ENCODE peak calls at places on chromosomes 6 and 20, in ten cellular contexts. J is transverse colon; Q is MM.1S; A is amniotic epithelial cell; L is COR-L47; H is activated CD8-positive, alpha-beta memory T cell treated with anti-CD3 and anti-CD28 coated beads for 48 hours; N is Caki2; O is left kidney; K is left ventricle myocardium inferior; G is ACHN. P is an unnamed sample.

GRCh38 chr20:25273541-25274358 is 25.9 kb downstream of the PYGB start:
- DNase-seq in Q (no peak), A (no peak), O (no peak), H (no peak), K (peak), L (no peak), J (peak), N (no peak), G (no peak), P (no peak)

GRCh38 chr6:147127587-147127986 is 76.6 kb upstream of the STXBP5 start:
- DNase-seq in H (no peak), O (no peak), J (no peak), A (peak), Q (no peak), G (no peak), K (no peak), N (no peak), L (no peak), P (no peak)

GRCh38 chr6:96939019-96939805 is 14.7 kb downstream of the KLHL32 start:
- DNase-seq in G (peak), K (no peak), Q (no peak), N (peak), L (peak), H (no peak), J (no peak), O (no peak), A (peak), P (no peak)

GRCh38 chr20:49526568-49526967 is 41.4 kb downstream of the PTGIS start:
- DNase-seq in J (no peak), O (no peak), H (no peak), K (no peak), N (no peak), A (no peak), G (no peak), Q (no peak), L (no peak), P (no peak)

GRCh38 chr20:57025666-57026065 is 240.8 kb downstream of the BMP7 start:
- DNase-seq in H (no peak), K (no peak), J (no peak), G (no peak), A (no peak), L (no peak), Q (no peak), N (no peak), O (peak), P (no peak)

GRCh38 chr6:39558079-39558478 is 167.1 kb downstream of the KIF6 start:
- DNase-seq in A (no peak), Q (no peak), O (peak), G (no peak), N (no peak), J (no peak), L (no peak), K (no peak), H (no peak), P (no peak)

GRCh38 chr6:52361945-52362442 is at the start of gene PAQR8:
- DNase-seq in K (peak), J (peak), G (peak), H (peak), Q (peak), N (peak), A (peak), L (peak), O (peak), P (peak)

GRCh38 chr20:40771308-40771610 is 82.2 kb upstream of the MAFB start:
- DNase-seq in K (no peak), Q (no peak), H (no peak), N (no peak), A (no peak), G (no peak), O (no peak), J (no peak), L (no peak), P (no peak)

GRCh38 chr6:39696986-39697788 is 28.0 kb downstream of the KIF6 start:
- DNase-seq in G (no peak), O (no peak), L (no peak), K (no peak), H (no peak), N (no peak), J (no peak), A (no peak), Q (no peak), P (no peak)

GRCh38 chr20:53656653-53657288 is 63.1 kb upstream of the ZNF217 start:
- DNase-seq in L (no peak), Q (no peak), A (peak), G (no peak), J (no peak), K (no peak), N (no peak), H (no peak), O (no peak), P (no peak)

GRCh38 chr20:41462372-41463161 is 95.9 kb upstream of the EMILIN3 start:
- DNase-seq in N (no peak), Q (peak), K (no peak), J (no peak), H (no peak), A (no peak), G (no peak), L (no peak), O (no peak), P (no peak)

GRCh38 chr20:25539742-25540201 is 45.6 kb downstream of the NINL start:
- DNase-seq in K (no peak), A (no peak), L (no peak), N (no peak), G (no peak), Q (no peak), H (no peak), O (no peak), J (no peak), P (peak)

GRCh38 chr20:9344080-9344920 is 170.1 kb upstream of the LAMP5 start:
- DNase-seq in K (no peak), L (no peak), N (no peak), G (no peak), H (no peak), J (no peak), O (peak), A (peak), Q (peak), P (no peak)

GRCh38 chr20:38324159-38324558 is 20.2 kb downstream of the BPI start:
- DNase-seq in G (no peak), O (no peak), K (no peak), A (no peak), L (no peak), J (no peak), H (no peak), N (no peak), Q (no peak), P (no peak)

GRCh38 chr6:33840064-33840926 is 36.5 kb upstream of the MLN start:
- DNase-seq in Q (peak), J (peak), N (peak), O (peak), A (peak), H (no peak), L (no peak), G (peak), K (no peak), P (no peak)

P was measured in DMS79 treated with DMSO at 0.1 percent for 48 hours.